ENCODE peak calls at places on chromosomes 16 and 17, in four cellular contexts. One of them, this sample, is unnamed.

GRCh38 chr16:85148959-85149358 is 36.7 kb upstream of the CIBAR2 start:
- DNase-seq in activated naive CD4-positive, alpha-beta T cell: no peak
- DNase-seq in ELR: peak; percentile 54
- DNase-seq in iPS-NIHi11: no peak
- DNase-seq in this sample: no peak

GRCh38 chr16:20175358-20175757 is 101.7 kb upstream of the GPR139 start:
- DNase-seq in activated naive CD4-positive, alpha-beta T cell: no peak
- DNase-seq in ELR: no peak
- DNase-seq in iPS-NIHi11: no peak
- DNase-seq in this sample: no peak

GRCh38 chr16:13957197-13958078 is 37.5 kb downstream of the ERCC4 start:
- DNase-seq in activated naive CD4-positive, alpha-beta T cell: no peak
- DNase-seq in ELR: peak; percentile 95
- DNase-seq in iPS-NIHi11: peak; percentile 26
- DNase-seq in this sample: no peak

GRCh38 chr16:72066747-72067146 is 3.7 kb downstream of the HPR start:
- DNase-seq in activated naive CD4-positive, alpha-beta T cell: no peak
- DNase-seq in ELR: peak; percentile 52
- DNase-seq in iPS-NIHi11: peak; percentile 55
- DNase-seq in this sample: no peak

GRCh38 chr16:87819983-87820382 is 49.3 kb downstream of the SLC7A5 start:
- DNase-seq in activated naive CD4-positive, alpha-beta T cell: no peak
- DNase-seq in ELR: no peak
- DNase-seq in iPS-NIHi11: no peak
- DNase-seq in this sample: no peak

GRCh38 chr16:8417145-8417544 is 173.2 kb downstream of the TMEM114 start:
- DNase-seq in activated naive CD4-positive, alpha-beta T cell: no peak
- DNase-seq in ELR: no peak
- DNase-seq in iPS-NIHi11: no peak
- DNase-seq in this sample: no peak

GRCh38 chr17:82947051-82947991 is 107.5 kb upstream of the ZNF750 start:
- DNase-seq in activated naive CD4-positive, alpha-beta T cell: no peak
- DNase-seq in ELR: no peak
- DNase-seq in iPS-NIHi11: no peak
- DNase-seq in this sample: no peak

GRCh38 chr17:55420776-55421178 is 858 bp downstream of the MMD start:
- DNase-seq in activated naive CD4-positive, alpha-beta T cell: peak; percentile 33
- DNase-seq in ELR: peak; percentile 53
- DNase-seq in iPS-NIHi11: peak; percentile 49
- DNase-seq in this sample: peak; percentile 40

GRCh38 chr17:4440690-4441686 is 7.2 kb downstream of the SPNS3 start:
- DNase-seq in activated naive CD4-positive, alpha-beta T cell: no peak
- DNase-seq in ELR: no peak
- DNase-seq in iPS-NIHi11: no peak
- DNase-seq in this sample: no peak

GRCh38 chr17:77432791-77433190 is 292.0 kb downstream of the SEC14L1 start:
- DNase-seq in activated naive CD4-positive, alpha-beta T cell: no peak
- DNase-seq in ELR: no peak
- DNase-seq in iPS-NIHi11: peak; percentile 15
- DNase-seq in this sample: no peak

GRCh38 chr17:14297161-14297851 is 3.6 kb upstream of the HS3ST3B1 start:
- DNase-seq in activated naive CD4-positive, alpha-beta T cell: no peak
- DNase-seq in ELR: peak; percentile 70
- DNase-seq in iPS-NIHi11: peak; percentile 66
- DNase-seq in this sample: peak; percentile 77

GRCh38 chr17:58315281-58315711 is 13.3 kb downstream of the TSPOAP1 start:
- DNase-seq in activated naive CD4-positive, alpha-beta T cell: no peak
- DNase-seq in ELR: no peak
- DNase-seq in iPS-NIHi11: no peak
- DNase-seq in this sample: no peak

GRCh38 chr17:29102046-29102445 is 59.1 kb downstream of the PIPOX start:
- DNase-seq in activated naive CD4-positive, alpha-beta T cell: no peak
- DNase-seq in ELR: no peak
- DNase-seq in iPS-NIHi11: no peak
- DNase-seq in this sample: no peak

GRCh38 chr16:1102921-1103648 is 7.0 kb upstream of the C1QTNF8 start:
- DNase-seq in activated naive CD4-positive, alpha-beta T cell: peak; percentile 70
- DNase-seq in ELR: peak; percentile 43
- DNase-seq in iPS-NIHi11: peak; percentile 96
- DNase-seq in this sample: peak; percentile 73

GRCh38 chr17:18116078-18116477 is 7.5 kb downstream of the MYO15A start:
- DNase-seq in activated naive CD4-positive, alpha-beta T cell: no peak
- DNase-seq in ELR: no peak
- DNase-seq in iPS-NIHi11: no peak
- DNase-seq in this sample: no peak

GRCh38 chr17:43579570-43580140 is 33.5 kb upstream of the ETV4 start:
- DNase-seq in activated naive CD4-positive, alpha-beta T cell: no peak
- DNase-seq in ELR: peak; percentile 98
- DNase-seq in iPS-NIHi11: no peak
- DNase-seq in this sample: no peak

GRCh38 chr16:23504076-23504452 is 6.2 kb downstream of the GGA2 start:
- DNase-seq in activated naive CD4-positive, alpha-beta T cell: no peak
- DNase-seq in ELR: no peak
- DNase-seq in iPS-NIHi11: no peak
- DNase-seq in this sample: no peak

GRCh38 chr16:83951544-83951943 is 1.5 kb upstream of the OSGIN1 start:
- DNase-seq in activated naive CD4-positive, alpha-beta T cell: no peak
- DNase-seq in ELR: no peak
- DNase-seq in iPS-NIHi11: no peak
- DNase-seq in this sample: no peak

GRCh38 chr17:17824780-17825614 is 11.8 kb downstream of the SREBF1 start:
- DNase-seq in activated naive CD4-positive, alpha-beta T cell: no peak
- DNase-seq in ELR: no peak
- DNase-seq in iPS-NIHi11: no peak
- DNase-seq in this sample: no peak

GRCh38 chr17:63430223-63430622 is 15.9 kb downstream of the CYB561 start:
- DNase-seq in activated naive CD4-positive, alpha-beta T cell: no peak
- DNase-seq in ELR: no peak
- DNase-seq in iPS-NIHi11: no peak
- DNase-seq in this sample: no peak

GRCh38 chr17:77332034-77332971 is 191.5 kb downstream of the SEC14L1 start:
- DNase-seq in activated naive CD4-positive, alpha-beta T cell: no peak
- DNase-seq in ELR: no peak
- DNase-seq in iPS-NIHi11: no peak
- DNase-seq in this sample: peak; percentile 1

GRCh38 chr17:60077672-60078519 is 825 bp downstream of the HEATR6 start:
- DNase-seq in activated naive CD4-positive, alpha-beta T cell: no peak
- DNase-seq in ELR: no peak
- DNase-seq in iPS-NIHi11: no peak
- DNase-seq in this sample: no peak

GRCh38 chr16:19375561-19376158 is 42.0 kb upstream of the TMC5 start:
- DNase-seq in activated naive CD4-positive, alpha-beta T cell: no peak
- DNase-seq in ELR: peak; percentile 63
- DNase-seq in iPS-NIHi11: peak; percentile 81
- DNase-seq in this sample: peak; percentile 59

GRCh38 chr16:71830359-71830758 is 15.4 kb upstream of the ATXN1L start:
- DNase-seq in activated naive CD4-positive, alpha-beta T cell: no peak
- DNase-seq in ELR: no peak
- DNase-seq in iPS-NIHi11: no peak
- DNase-seq in this sample: no peak